ENCODE peak calls at places on chromosomes 16 and 17, in nine cellular contexts. S is HCT116, I is stomach, L is sigmoid colon, Z is endothelial cell of umbilical vein, X is K562, J is suprapubic skin, U is esophagus muscularis mucosa, M is H1. B is an unnamed sample.
A peak's percentile ranks its signal among the peaks of the same experiment; 100 is the strongest.

GRCh38 chr17:13002761-13003453 is 14.9 kb downstream of the ELAC2 start:
- DNase-seq in I (peak; percentile 84), Z (peak; percentile 50), X (peak; percentile 48), M (peak; percentile 25), L (peak; percentile 86), U (peak; percentile 94), J (no peak), S (peak; percentile 34), B (no peak)

GRCh38 chr17:56912105-56912999 is 1.5 kb downstream of the TRIM25 start:
- DNase-seq in Z (peak; percentile 57), X (no peak), L (peak; percentile 88), J (peak; percentile 87), S (no peak), I (peak; percentile 32), U (no peak), M (no peak), B (no peak)

GRCh38 chr16:68347605-68348004 is 36.8 kb downstream of the PRMT7 start:
- DNase-seq in M (no peak), L (no peak), U (no peak), Z (no peak), I (no peak), S (no peak), X (no peak), J (no peak), B (no peak)

GRCh38 chr16:49502136-49502881 is 128.7 kb downstream of the C16orf78 start:
- DNase-seq in X (no peak), Z (no peak), J (peak; percentile 43), L (no peak), I (no peak), U (no peak), S (no peak), M (no peak), B (no peak)

GRCh38 chr17:34727601-34728000 is 148.2 kb downstream of the TMEM132E start:
- DNase-seq in I (no peak), U (no peak), J (no peak), L (no peak), M (no peak), X (no peak), S (no peak), Z (no peak), B (no peak)

GRCh38 chr17:57862990-57863667 is 13.3 kb upstream of the MRPS23 start:
- DNase-seq in Z (no peak), M (no peak), I (no peak), X (no peak), L (peak; percentile 67), U (no peak), S (no peak), J (no peak), B (no peak)

GRCh38 chr17:5418858-5419355 is 555 bp downstream of the NUP88 start:
- DNase-seq in X (no peak), S (no peak), U (no peak), I (peak; percentile 52), M (no peak), J (no peak), Z (peak; percentile 89), L (no peak), B (no peak)

GRCh38 chr17:47924785-47925676 is 16.3 kb upstream of the PNPO start:
- DNase-seq in S (no peak), I (no peak), X (no peak), L (no peak), J (no peak), U (no peak), M (no peak), Z (no peak), B (no peak)

GRCh38 chr17:47687748-47688147 is 6.2 kb upstream of the TBKBP1 start:
- DNase-seq in U (no peak), J (no peak), L (no peak), Z (no peak), I (no peak), M (no peak), X (no peak), S (no peak), B (no peak)

GRCh38 chr17:43695968-43696865 is 34.5 kb upstream of the MEOX1 start:
- DNase-seq in Z (no peak), S (no peak), X (no peak), J (no peak), U (no peak), I (no peak), L (peak; percentile 71), M (no peak), B (no peak)

GRCh38 chr16:55437627-55438026 is 41.4 kb upstream of the MMP2 start:
- DNase-seq in Z (no peak), M (no peak), I (no peak), L (no peak), U (no peak), J (no peak), X (no peak), S (no peak), B (no peak)

GRCh38 chr17:66625321-66625767 is 209.6 kb upstream of the CACNG5 start:
- DNase-seq in Z (peak; percentile 55), J (no peak), M (no peak), X (no peak), U (no peak), L (no peak), I (no peak), S (peak; percentile 42), B (no peak)

GRCh38 chr17:10871914-10872313 is 34.0 kb upstream of the PIRT start:
- DNase-seq in M (no peak), S (no peak), J (no peak), Z (no peak), X (no peak), U (no peak), I (peak; percentile 67), L (no peak), B (no peak)

GRCh38 chr16:77822656-77823055 is 34.3 kb downstream of the VAT1L start:
- DNase-seq in M (no peak), L (no peak), J (peak; percentile 60), U (no peak), Z (no peak), I (no peak), S (no peak), X (no peak), B (no peak)

GRCh38 chr17:4199818-4200402 is 56.9 kb downstream of the CYB5D2 start:
- DNase-seq in U (no peak), M (no peak), Z (peak; percentile 45), J (no peak), S (peak; percentile 18), L (no peak), I (no peak), X (peak; percentile 51), B (no peak)

GRCh38 chr16:84141143-84141670 is 3.8 kb downstream of the HSDL1 start:
- DNase-seq in I (no peak), L (no peak), X (no peak), M (no peak), U (no peak), S (peak; percentile 34), Z (no peak), J (no peak), B (no peak)

GRCh38 chr16:88886915-88887521 is 20.6 kb upstream of the PABPN1L start:
- DNase-seq in M (no peak), U (peak; percentile 94), I (peak; percentile 47), X (no peak), J (no peak), Z (no peak), S (no peak), L (peak; percentile 96), B (no peak)

GRCh38 chr17:46195939-46196338 is 2.7 kb upstream of the KANSL1 start:
- DNase-seq in X (no peak), I (no peak), S (no peak), U (no peak), L (no peak), M (no peak), Z (no peak), J (peak; percentile 13), B (no peak)

DNA sequence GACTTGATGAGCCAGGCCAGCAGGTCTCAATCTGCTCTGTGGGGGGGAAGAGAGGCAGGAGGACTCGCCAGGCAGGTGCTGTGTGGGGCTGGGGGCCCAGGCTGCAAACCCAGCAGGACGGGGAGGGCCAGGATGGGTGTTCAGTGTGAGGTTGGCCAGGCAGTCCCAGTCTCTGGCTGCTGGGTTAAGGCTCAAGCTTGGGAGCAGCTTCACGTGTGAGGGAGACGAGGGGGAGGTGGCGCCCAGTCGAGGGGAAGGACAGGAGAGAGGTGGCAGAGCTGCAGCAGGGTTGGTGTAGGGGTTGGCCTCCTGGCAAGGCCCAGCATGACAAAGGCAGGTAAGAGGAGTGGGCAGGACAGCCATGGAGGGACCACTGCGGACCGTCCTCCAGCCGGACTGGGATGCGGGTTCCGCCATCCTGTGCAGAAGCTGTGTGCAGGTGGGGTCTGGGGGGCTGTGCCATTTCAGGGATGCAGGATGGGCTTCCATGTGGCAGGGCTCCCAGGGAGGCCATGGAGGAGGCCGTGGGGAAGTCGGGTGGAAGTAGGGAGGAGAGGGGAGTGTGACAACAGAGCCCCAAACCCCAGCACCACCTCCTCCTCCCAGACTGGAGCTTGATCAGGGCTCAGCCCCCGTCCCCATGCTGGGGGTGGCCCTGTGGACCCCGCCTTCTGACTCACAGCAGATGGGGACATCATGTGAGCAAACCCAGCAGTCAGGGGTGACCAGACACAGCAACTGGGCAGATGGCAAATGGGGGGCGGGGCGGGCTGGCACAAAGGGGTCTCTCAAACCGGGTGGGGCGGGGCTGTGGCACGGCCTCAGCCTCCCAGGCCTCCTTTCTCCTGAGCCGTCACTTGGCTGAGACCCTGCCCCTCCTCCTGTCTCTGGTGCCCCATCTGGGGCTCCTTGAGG is 2.8 kb downstream of the ADGRG1 start:
- DNase-seq in L (peak; percentile 71), M (no peak), J (no peak), I (no peak), S (no peak), X (no peak), U (no peak), Z (no peak), B (no peak)
- H3K27me3 ChIP-seq in L (peaks cover 25% of the 10 kb centered on the region), M (no peaks in the 10 kb centered on the region), J (peaks cover 7% of the 10 kb centered on the region), I (no peaks in the 10 kb centered on the region), S (no peaks in the 10 kb centered on the region), X (peaks cover 3% of the 10 kb centered on the region), U (no peaks in the 10 kb centered on the region), Z (no peaks in the 10 kb centered on the region), B (no peaks in the 10 kb centered on the region)

DNA sequence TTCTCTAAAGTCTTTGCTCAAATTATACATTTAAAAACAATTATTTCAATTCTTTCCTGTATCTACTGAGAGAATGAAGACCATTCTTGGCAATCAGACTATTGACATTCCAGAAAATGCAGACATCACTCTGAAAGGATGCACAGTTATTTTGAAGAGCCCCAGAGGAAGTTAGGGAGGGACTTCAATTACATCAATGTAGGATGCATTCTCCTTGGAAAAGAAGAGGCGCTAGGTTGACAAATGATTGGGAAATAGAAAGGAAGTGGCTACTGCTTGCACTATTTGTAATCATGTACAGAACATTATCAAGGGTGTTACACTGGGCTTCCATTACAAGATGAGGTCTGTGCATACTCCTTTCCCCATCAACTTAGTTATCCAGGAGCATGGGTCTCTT is 74.3 kb downstream of the SSH2 start:
- DNase-seq in U (no peak), Z (no peak), S (no peak), I (no peak), L (no peak), M (no peak), X (no peak), J (no peak), B (no peak)
- TF ChIP-seq CTCF in U (no peak), Z (no peak), S (no peak), I (no peak), L (no peak), M (no peak), X (no peak), J (no peak), B (no peak)

GRCh38 chr16:11636172-11636721 is 32.0 kb upstream of the SNN start:
- DNase-seq in X (no peak), L (no peak), I (peak; percentile 79), M (peak; percentile 72), S (no peak), U (no peak), Z (no peak), J (no peak), B (no peak)
- TF ChIP-seq POLR2AphosphoS5 in X (no peak), L (no peak), I (peak; percentile 91), M (peak; percentile 84), S (no peak), U (no peak), Z (no peak), J (no peak), B (peak; percentile 88)

GRCh38 chr17:28508325-28508724 is 2.2 kb downstream of the FOXN1 start:
- DNase-seq in L (no peak), X (no peak), M (no peak), J (no peak), U (no peak), I (no peak), S (no peak), Z (no peak), B (no peak)
- H3K27me3 ChIP-seq in L (peaks cover 37% of the 10 kb centered on the region), X (peaks cover 30% of the 10 kb centered on the region), M (peaks cover 3% of the 10 kb centered on the region), J (peaks cover 15% of the 10 kb centered on the region), U (no peaks in the 10 kb centered on the region), I (peaks cover 45% of the 10 kb centered on the region), S (peaks cover 4% of the 10 kb centered on the region), Z (peaks cover 21% of the 10 kb centered on the region), B (no peaks in the 10 kb centered on the region)

B was measured in vagina.